ENCODE peak calls at places on chromosome 19, in six cellular contexts. One of them, this sample, is unnamed.

GRCh38 chr19:3233116-3233515 is 8.7 kb downstream of the CELF5 start:
- DNase-seq in left ventricle myocardium inferior: no peak
- DNase-seq in bronchial epithelial cell: no peak
- DNase-seq in AG04450: no peak
- DNase-seq in heart left ventricle: no peak
- DNase-seq in PC-3: no peak
- DNase-seq in this sample: no peak

GRCh38 chr19:31107096-31107495 is 242.1 kb downstream of the TSHZ3 start:
- DNase-seq in left ventricle myocardium inferior: no peak
- DNase-seq in bronchial epithelial cell: no peak
- DNase-seq in AG04450: no peak
- DNase-seq in heart left ventricle: no peak
- DNase-seq in PC-3: no peak
- DNase-seq in this sample: no peak

GRCh38 chr19:1168877-1169791 is 4.9 kb downstream of the SBNO2 start:
- DNase-seq in left ventricle myocardium inferior: no peak
- DNase-seq in bronchial epithelial cell: peak; percentile 81
- DNase-seq in AG04450: no peak
- DNase-seq in heart left ventricle: peak; percentile 25
- DNase-seq in PC-3: peak; percentile 83
- DNase-seq in this sample: peak; percentile 91

GRCh38 chr19:29548483-29549085 is 22.8 kb downstream of the VSTM2B start:
- DNase-seq in left ventricle myocardium inferior: no peak
- DNase-seq in bronchial epithelial cell: no peak
- DNase-seq in AG04450: no peak
- DNase-seq in heart left ventricle: no peak
- DNase-seq in PC-3: no peak
- DNase-seq in this sample: no peak

GRCh38 chr19:7595466-7596133 is at the start of gene CAMSAP3:
- DNase-seq in left ventricle myocardium inferior: no peak
- DNase-seq in bronchial epithelial cell: no peak
- DNase-seq in AG04450: no peak
- DNase-seq in heart left ventricle: no peak
- DNase-seq in PC-3: peak; percentile 73
- DNase-seq in this sample: no peak

GRCh38 chr19:35124098-35125060 is 8.8 kb downstream of the FXYD3 start:
- DNase-seq in left ventricle myocardium inferior: peak; percentile 93
- DNase-seq in bronchial epithelial cell: peak; percentile 82
- DNase-seq in AG04450: peak; percentile 81
- DNase-seq in heart left ventricle: peak; percentile 97
- DNase-seq in PC-3: peak; percentile 87
- DNase-seq in this sample: peak; percentile 93

GRCh38 chr19:29366757-29367156 is 153.8 kb upstream of the UQCRFS1 start:
- DNase-seq in left ventricle myocardium inferior: no peak
- DNase-seq in bronchial epithelial cell: no peak
- DNase-seq in AG04450: no peak
- DNase-seq in heart left ventricle: no peak
- DNase-seq in PC-3: no peak
- DNase-seq in this sample: no peak

GRCh38 chr19:5799247-5800241 is 5.3 kb upstream of the NRTN start:
- DNase-seq in left ventricle myocardium inferior: peak; percentile 45
- DNase-seq in bronchial epithelial cell: no peak
- DNase-seq in AG04450: no peak
- DNase-seq in heart left ventricle: peak; percentile 76
- DNase-seq in PC-3: no peak
- DNase-seq in this sample: no peak

GRCh38 chr19:39086401-39086800 is 2.2 kb downstream of the ACP7 start:
- DNase-seq in left ventricle myocardium inferior: no peak
- DNase-seq in bronchial epithelial cell: no peak
- DNase-seq in AG04450: no peak
- DNase-seq in heart left ventricle: no peak
- DNase-seq in PC-3: no peak
- DNase-seq in this sample: no peak
- H3K27me3 ChIP-seq in left ventricle myocardium inferior: peaks cover 99% of the 10 kb centered on the region
- H3K27me3 ChIP-seq in bronchial epithelial cell: no peaks in the 10 kb centered on the region
- H3K27me3 ChIP-seq in AG04450: peaks cover 34% of the 10 kb centered on the region
- H3K27me3 ChIP-seq in heart left ventricle: peaks cover 31% of the 10 kb centered on the region
- H3K27me3 ChIP-seq in PC-3: no peaks in the 10 kb centered on the region
- H3K27me3 ChIP-seq in this sample: no peaks in the 10 kb centered on the region

GRCh38 chr19:41918653-41919244 is 9.5 kb downstream of the ERFL start:
- DNase-seq in left ventricle myocardium inferior: no peak
- DNase-seq in bronchial epithelial cell: no peak
- DNase-seq in AG04450: no peak
- DNase-seq in heart left ventricle: no peak
- DNase-seq in PC-3: no peak
- DNase-seq in this sample: no peak

GRCh38 chr19:41920878-41921277 is 7.4 kb downstream of the ERFL start:
- DNase-seq in left ventricle myocardium inferior: no peak
- DNase-seq in bronchial epithelial cell: no peak
- DNase-seq in AG04450: no peak
- DNase-seq in heart left ventricle: no peak
- DNase-seq in PC-3: no peak
- DNase-seq in this sample: no peak

GRCh38 chr19:41918095-41918494 is 10.2 kb downstream of the ERFL start:
- DNase-seq in left ventricle myocardium inferior: no peak
- DNase-seq in bronchial epithelial cell: no peak
- DNase-seq in AG04450: no peak
- DNase-seq in heart left ventricle: no peak
- DNase-seq in PC-3: no peak
- DNase-seq in this sample: no peak

GRCh38 chr19:41921280-41922219 is 6.7 kb downstream of the ERFL start:
- DNase-seq in left ventricle myocardium inferior: no peak
- DNase-seq in bronchial epithelial cell: no peak
- DNase-seq in AG04450: no peak
- DNase-seq in heart left ventricle: no peak
- DNase-seq in PC-3: no peak
- DNase-seq in this sample: no peak

GRCh38 chr19:41919948-41920712 is 8.1 kb downstream of the ERFL start:
- DNase-seq in left ventricle myocardium inferior: no peak
- DNase-seq in bronchial epithelial cell: peak; percentile 36
- DNase-seq in AG04450: no peak
- DNase-seq in heart left ventricle: no peak
- DNase-seq in PC-3: no peak
- DNase-seq in this sample: no peak
- H3K27me3 ChIP-seq in left ventricle myocardium inferior: peaks cover 98% of the 10 kb centered on the region
- H3K27me3 ChIP-seq in bronchial epithelial cell: peaks cover 47% of the 10 kb centered on the region
- H3K27me3 ChIP-seq in AG04450: peaks cover 69% of the 10 kb centered on the region
- H3K27me3 ChIP-seq in heart left ventricle: peaks cover 49% of the 10 kb centered on the region
- H3K27me3 ChIP-seq in PC-3: peaks cover 11% of the 10 kb centered on the region
- H3K27me3 ChIP-seq in this sample: peaks cover 45% of the 10 kb centered on the region

DNA sequence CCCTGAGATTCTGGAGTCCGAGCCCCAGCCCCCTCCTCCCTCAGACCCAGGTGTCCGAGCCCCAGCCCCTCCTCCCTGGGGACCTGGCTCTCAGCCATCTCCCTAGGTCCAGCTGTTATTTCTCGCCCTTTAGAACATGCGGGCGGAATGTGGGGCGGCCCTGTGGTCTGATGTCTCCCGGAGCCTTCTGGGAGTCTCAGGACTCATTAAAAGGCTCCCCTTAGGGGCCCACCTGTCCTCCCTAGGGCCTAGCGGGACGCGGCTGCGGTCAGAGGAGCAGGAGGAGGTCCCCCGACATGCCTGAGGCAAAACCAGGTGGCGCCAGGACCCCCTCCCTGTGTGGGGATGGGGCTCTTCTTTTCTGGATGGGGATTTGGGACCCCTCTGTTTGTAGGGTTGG is at the start of gene MYBPC2:
- DNase-seq in left ventricle myocardium inferior: no peak
- DNase-seq in bronchial epithelial cell: no peak
- DNase-seq in AG04450: no peak
- DNase-seq in heart left ventricle: no peak
- DNase-seq in PC-3: no peak
- DNase-seq in this sample: no peak
- H3K27me3 ChIP-seq in left ventricle myocardium inferior: peaks cover 69% of the 10 kb centered on the region
- H3K27me3 ChIP-seq in bronchial epithelial cell: no peaks in the 10 kb centered on the region
- H3K27me3 ChIP-seq in AG04450: peaks cover 36% of the 10 kb centered on the region
- H3K27me3 ChIP-seq in heart left ventricle: peaks cover 3% of the 10 kb centered on the region
- H3K27me3 ChIP-seq in PC-3: peaks cover 4% of the 10 kb centered on the region
- H3K27me3 ChIP-seq in this sample: peaks cover 30% of the 10 kb centered on the region

DNA sequence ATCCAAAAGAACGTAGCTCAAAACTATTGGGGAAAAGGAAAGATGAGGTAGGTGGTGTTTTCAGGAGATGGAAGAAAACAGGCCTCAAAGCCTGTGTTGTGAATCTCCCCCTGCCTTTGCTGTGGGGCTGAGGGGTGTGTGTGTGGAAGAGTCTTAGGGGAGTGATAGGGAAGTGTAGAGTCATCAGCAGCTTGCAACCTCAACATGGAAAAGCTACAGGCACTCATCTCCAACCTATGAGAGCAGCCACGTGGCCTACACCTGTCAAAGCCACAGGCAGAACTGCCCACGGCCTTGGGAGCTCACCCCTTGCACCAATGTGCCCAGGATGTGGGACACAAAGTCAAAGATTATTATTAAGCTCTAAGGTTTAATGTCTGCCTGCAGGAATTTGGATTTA is 4.3 kb upstream of the SIGLEC12 start:
- DNase-seq in left ventricle myocardium inferior: no peak
- DNase-seq in bronchial epithelial cell: no peak
- DNase-seq in AG04450: no peak
- DNase-seq in heart left ventricle: no peak
- DNase-seq in PC-3: no peak
- DNase-seq in this sample: no peak
- H3K27me3 ChIP-seq in left ventricle myocardium inferior: peaks cover 42% of the 10 kb centered on the region
- H3K27me3 ChIP-seq in bronchial epithelial cell: no peaks in the 10 kb centered on the region
- H3K27me3 ChIP-seq in AG04450: no peaks in the 10 kb centered on the region
- H3K27me3 ChIP-seq in heart left ventricle: no peaks in the 10 kb centered on the region
- H3K27me3 ChIP-seq in PC-3: peaks cover 43% of the 10 kb centered on the region
- H3K27me3 ChIP-seq in this sample: no peaks in the 10 kb centered on the region

GRCh38 chr19:50777261-50777660 is 7.0 kb downstream of the GPR32 start:
- DNase-seq in left ventricle myocardium inferior: no peak
- DNase-seq in bronchial epithelial cell: no peak
- DNase-seq in AG04450: no peak
- DNase-seq in heart left ventricle: no peak
- DNase-seq in PC-3: no peak
- DNase-seq in this sample: no peak

GRCh38 chr19:50778906-50779430 is 8.7 kb downstream of the GPR32 start:
- DNase-seq in left ventricle myocardium inferior: no peak
- DNase-seq in bronchial epithelial cell: no peak
- DNase-seq in AG04450: no peak
- DNase-seq in heart left ventricle: no peak
- DNase-seq in PC-3: no peak
- DNase-seq in this sample: no peak

GRCh38 chr19:50779504-50780457 is 9.5 kb downstream of the GPR32 start:
- DNase-seq in left ventricle myocardium inferior: no peak
- DNase-seq in bronchial epithelial cell: no peak
- DNase-seq in AG04450: no peak
- DNase-seq in heart left ventricle: no peak
- DNase-seq in PC-3: no peak
- DNase-seq in this sample: no peak

GRCh38 chr19:50776131-50776530 is 5.9 kb downstream of the GPR32 start:
- DNase-seq in left ventricle myocardium inferior: no peak
- DNase-seq in bronchial epithelial cell: no peak
- DNase-seq in AG04450: no peak
- DNase-seq in heart left ventricle: no peak
- DNase-seq in PC-3: no peak
- DNase-seq in this sample: no peak

DNA sequence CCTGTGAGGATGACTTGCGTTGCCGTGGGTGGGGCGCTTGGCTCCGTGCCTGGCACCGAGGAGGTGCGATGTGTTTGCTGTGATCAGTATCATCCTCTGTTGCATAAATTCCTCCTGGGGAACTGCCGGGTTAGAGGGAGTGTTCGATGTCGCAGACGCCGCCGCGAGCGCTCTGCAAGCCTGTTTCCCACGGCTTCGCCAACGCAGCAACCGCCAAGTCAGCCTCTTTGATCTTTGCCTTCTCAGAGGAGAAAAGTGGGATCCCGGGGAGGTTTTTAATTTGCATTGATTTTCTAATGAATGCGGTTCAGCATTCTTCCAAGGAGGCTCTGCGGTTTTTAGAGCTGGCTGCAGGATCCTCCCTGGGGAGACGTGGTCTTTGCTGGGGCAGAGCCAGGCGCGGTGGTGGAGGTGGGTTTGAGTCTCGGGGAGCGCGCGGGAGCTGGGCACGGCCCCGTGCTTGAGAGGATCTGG is 7.6 kb downstream of the GPR32 start:
- DNase-seq in left ventricle myocardium inferior: no peak
- DNase-seq in bronchial epithelial cell: no peak
- DNase-seq in AG04450: no peak
- DNase-seq in heart left ventricle: no peak
- DNase-seq in PC-3: no peak
- DNase-seq in this sample: no peak
- H3K27me3 ChIP-seq in left ventricle myocardium inferior: peaks cover 99% of the 10 kb centered on the region
- H3K27me3 ChIP-seq in bronchial epithelial cell: no peaks in the 10 kb centered on the region
- H3K27me3 ChIP-seq in AG04450: peaks cover 33% of the 10 kb centered on the region
- H3K27me3 ChIP-seq in heart left ventricle: peaks cover 28% of the 10 kb centered on the region
- H3K27me3 ChIP-seq in PC-3: peaks cover 71% of the 10 kb centered on the region
- H3K27me3 ChIP-seq in this sample: peaks cover 56% of the 10 kb centered on the region